ENCODE peak calls at places on chromosomes 13 and 19, in seven cellular contexts. R, D, L, K, G, J and F are unnamed samples.

GRCh38 chr19:15166700-15167099 is 34.1 kb downstream of the NOTCH3 start:
- DNase-seq in R (no peak), D (no peak), L (no peak), K (no peak), G (no peak), J (no peak), F (no peak)

GRCh38 chr13:63381078-63381859 is 1965.6 kb upstream of the PCDH20 start:
- DNase-seq in R (no peak), D (no peak), L (no peak), K (no peak), G (no peak), J (no peak), F (no peak)

GRCh38 chr13:52034616-52035226 is 10.2 kb downstream of the UTP14C start:
- DNase-seq in R (no peak), D (no peak), L (no peak), K (no peak), G (no peak), J (no peak), F (no peak)

GRCh38 chr13:109209526-109209925 is 576.9 kb downstream of the IRS2 start:
- DNase-seq in R (no peak), D (no peak), L (no peak), K (no peak), G (no peak), J (no peak), F (no peak)

GRCh38 chr13:81577601-81578000 is 1236.7 kb upstream of the SPRY2 start:
- DNase-seq in R (no peak), D (no peak), L (no peak), K (no peak), G (no peak), J (no peak), F (no peak)

GRCh38 chr13:67278230-67278629 is 48.1 kb upstream of the PCDH9 start:
- DNase-seq in R (no peak), D (no peak), L (no peak), K (no peak), G (no peak), J (no peak), F (no peak)

GRCh38 chr13:48275507-48275906 is 28.0 kb upstream of the RB1 start:
- DNase-seq in R (no peak), D (no peak), L (no peak), K (no peak), G (no peak), J (no peak), F (no peak)

GRCh38 chr19:40717325-40717879 is 490 bp downstream of the ITPKC start:
- DNase-seq in R (peak; percentile 59), D (no peak), L (no peak), K (no peak), G (no peak), J (no peak), F (peak; percentile 3)

GRCh38 chr13:44921931-44922758 is 67.1 kb downstream of the NUFIP1 start:
- DNase-seq in R (no peak), D (no peak), L (no peak), K (no peak), G (no peak), J (no peak), F (no peak)

GRCh38 chr19:5247957-5248705 is 92.5 kb downstream of the PTPRS start:
- DNase-seq in R (no peak), D (no peak), L (no peak), K (no peak), G (no peak), J (no peak), F (no peak)

GRCh38 chr13:63501702-63502101 is 2086.1 kb upstream of the PCDH20 start:
- DNase-seq in R (no peak), D (no peak), L (no peak), K (no peak), G (no peak), J (no peak), F (no peak)

GRCh38 chr19:14118165-14119051 is 846 bp upstream of the PRKACA start:
- DNase-seq in R (peak; percentile 80), D (peak; percentile 34), L (peak; percentile 71), K (peak; percentile 77), G (peak; percentile 36), J (peak; percentile 24), F (no peak)

GRCh38 chr13:107964356-107964755 is 251.0 kb downstream of the LIG4 start:
- DNase-seq in R (no peak), D (no peak), L (no peak), K (no peak), G (no peak), J (no peak), F (no peak)

GRCh38 chr19:15672580-15673175 is at the start of gene CYP4F12:
- DNase-seq in R (no peak), D (no peak), L (peak; percentile 2), K (peak; percentile 87), G (peak; percentile 16), J (no peak), F (no peak)

GRCh38 chr19:4304509-4305252 is at the start of gene FSD1:
- DNase-seq in R (peak; percentile 72), D (peak; percentile 35), L (no peak), K (no peak), G (peak; percentile 83), J (peak; percentile 43), F (peak; percentile 76)

GRCh38 chr19:46745521-46746280 is at the start of gene FKRP:
- DNase-seq in R (peak; percentile 52), D (peak; percentile 19), L (no peak), K (peak; percentile 48), G (peak; percentile 31), J (peak; percentile 29), F (peak; percentile 16)